ENCODE peak calls at places on chromosomes 6 and 20, in four cellular contexts. T is SK-N-SH, L is HCT116, K is HepG2. C is an unnamed sample.

GRCh38 chr6:83867043-83867442 is 7.6 kb downstream of the CYB5R4 start:
- DNase-seq in T (no peak), L (no peak), K (no peak), C (no peak)

GRCh38 chr20:46563170-46563847 is 12.9 kb upstream of the OCSTAMP start:
- DNase-seq in T (no peak), L (no peak), K (no peak), C (no peak)

GRCh38 chr20:64143018-64143801 is 21.0 kb upstream of the MYT1 start:
- DNase-seq in T (peak; percentile 10), L (no peak), K (no peak), C (no peak)

GRCh38 chr6:158033077-158033750 is 51.6 kb downstream of the SYNJ2 start:
- DNase-seq in T (no peak), L (no peak), K (no peak), C (no peak)

GRCh38 chr6:148323344-148323743 is 19.3 kb upstream of the SASH1 start:
- DNase-seq in T (no peak), L (no peak), K (no peak), C (no peak)

GRCh38 chr6:44115866-44116265 is 11.4 kb downstream of the MRPL14 start:
- DNase-seq in T (no peak), L (no peak), K (no peak), C (no peak)

GRCh38 chr20:7346562-7346961 is 579.1 kb downstream of the BMP2 start:
- DNase-seq in T (no peak), L (no peak), K (no peak), C (no peak)

GRCh38 chr6:147001621-147002020 is 202.6 kb upstream of the STXBP5 start:
- DNase-seq in T (no peak), L (no peak), K (no peak), C (no peak)

GRCh38 chr6:121305957-121306607 is 28.2 kb downstream of the TBC1D32 start:
- DNase-seq in T (peak; percentile 27), L (peak; percentile 35), K (peak; percentile 59), C (peak; percentile 54)

GRCh38 chr20:23103284-23104018 is 17.3 kb upstream of the CD93 start:
- DNase-seq in T (no peak), L (no peak), K (no peak), C (no peak)

GRCh38 chr6:40409143-40409542 is 178.0 kb downstream of the LRFN2 start:
- DNase-seq in T (no peak), L (no peak), K (no peak), C (no peak)

GRCh38 chr6:154509421-154510143 is 903 bp downstream of the CNKSR3 start:
- DNase-seq in T (peak; percentile 71), L (no peak), K (peak; percentile 44), C (no peak)

GRCh38 chr6:137832110-137832509 is 34.9 kb upstream of the TNFAIP3 start:
- DNase-seq in T (no peak), L (peak; percentile 73), K (no peak), C (no peak)

GRCh38 chr20:48047453-48047852 is 262.2 kb upstream of the SULF2 start:
- DNase-seq in T (no peak), L (no peak), K (no peak), C (no peak)

GRCh38 chr20:43914697-43915208 is at the start of gene TOX2:
- DNase-seq in T (peak; percentile 96), L (no peak), K (no peak), C (no peak)

GRCh38 chr20:57802877-57803717 is 93.3 kb upstream of the PMEPA1 start:
- DNase-seq in T (peak; percentile 60), L (no peak), K (no peak), C (no peak)

DNA sequence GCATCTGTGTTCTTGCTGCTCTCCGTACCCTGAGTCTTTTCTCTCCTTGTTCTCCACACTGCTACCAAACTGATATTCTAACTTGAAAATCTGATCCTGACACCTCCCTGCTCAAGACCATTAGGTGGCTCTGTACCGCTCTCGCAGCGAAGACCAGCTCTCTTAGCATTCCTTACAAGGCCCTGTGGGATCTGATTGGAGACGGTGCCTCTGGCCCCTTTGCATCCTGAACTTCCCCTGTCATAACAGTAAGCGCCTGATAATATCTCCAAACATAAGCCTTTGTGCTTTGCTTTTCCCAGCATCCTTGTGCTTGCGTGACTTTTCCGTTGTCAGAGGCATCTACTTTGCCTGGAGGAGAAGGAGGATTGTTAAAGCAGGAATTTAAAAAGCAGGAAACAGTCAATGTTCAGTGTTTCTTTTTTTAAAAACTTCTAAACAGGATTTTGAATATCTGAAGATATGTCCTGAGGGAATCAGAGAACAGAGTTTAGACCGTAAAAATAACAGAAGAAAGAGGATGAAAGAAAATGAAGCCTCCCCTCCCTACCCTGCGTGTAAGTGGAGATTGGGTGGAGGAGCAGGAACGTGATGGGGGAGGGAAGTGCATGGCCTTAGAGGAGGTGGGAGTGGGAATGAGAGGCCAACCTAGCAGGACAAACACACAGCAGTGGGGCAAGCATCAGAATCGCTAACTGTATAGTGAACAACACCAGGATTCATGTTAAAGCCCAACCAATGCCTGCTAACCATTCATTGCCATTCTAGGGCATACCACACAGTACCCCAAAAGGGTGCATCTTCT is 89.2 kb upstream of the STMND1 start:
- DNase-seq in T (peak; percentile 45), L (no peak), K (no peak), C (peak; percentile 74)
- TF ChIP-seq JUND in T (no peak), L (no peak), K (no peak), C (peak; percentile 97)

GRCh38 chr6:56868687-56869086 is 86.2 kb upstream of the BEND6 start:
- DNase-seq in T (peak; percentile 39), L (no peak), K (peak; percentile 68), C (no peak)
- TF ChIP-seq JUND in T (peak; percentile 85), L (peak; percentile 67), K (no peak), C (no peak)

GRCh38 chr6:162385980-162386379 is 341.6 kb downstream of the PRKN start:
- DNase-seq in T (no peak), L (no peak), K (no peak), C (no peak)
- TF ChIP-seq JUND in T (no peak), L (no peak), K (no peak), C (no peak)

DNA sequence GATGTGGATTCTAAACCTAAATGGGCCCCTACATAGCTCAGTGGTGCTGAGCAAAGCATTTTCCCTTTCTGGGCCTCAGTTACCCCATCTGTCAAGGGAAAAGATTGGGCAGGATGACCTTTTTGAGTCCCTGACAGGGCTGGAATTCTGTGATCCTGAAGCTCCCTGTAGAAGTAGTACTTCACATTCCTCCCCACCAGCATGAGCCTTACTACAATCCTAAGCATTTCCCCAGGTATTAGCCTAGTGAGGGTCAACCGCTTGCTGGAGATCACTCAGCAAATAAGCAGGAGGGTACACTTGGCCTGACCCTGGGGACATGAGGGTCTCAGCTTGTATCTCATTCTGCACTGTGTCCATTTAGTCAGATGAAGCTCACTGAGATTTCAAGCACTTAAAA is 13.4 kb downstream of the NDRG3 start:
- DNase-seq in T (no peak), L (no peak), K (no peak), C (no peak)
- TF ChIP-seq JUND in T (no peak), L (no peak), K (no peak), C (no peak)

GRCh38 chr6:79762370-79762769 is 131.2 kb downstream of the SH3BGRL2 start:
- DNase-seq in T (no peak), L (peak; percentile 51), K (no peak), C (peak; percentile 40)
- TF ChIP-seq JUND in T (no peak), L (no peak), K (no peak), C (no peak)

DNA sequence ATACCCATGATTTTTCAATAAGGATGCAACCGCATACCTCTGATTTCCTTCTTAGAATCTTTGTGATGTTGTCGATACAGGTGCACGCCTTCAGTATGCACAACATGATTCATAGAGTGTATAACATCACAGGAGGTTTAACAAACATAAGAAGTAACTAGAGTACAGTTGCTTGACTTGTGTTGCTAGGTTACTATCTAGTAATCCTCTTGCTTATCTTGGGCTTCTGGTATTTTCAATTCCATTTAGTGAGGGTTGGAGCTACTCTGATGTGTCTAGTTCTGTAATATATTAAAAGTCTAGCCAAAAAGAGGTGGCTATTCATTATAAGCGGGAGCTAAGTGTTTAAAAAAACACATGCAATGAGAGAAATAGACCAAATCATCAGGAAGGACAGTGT is 85.5 kb upstream of the TENT5A start:
- DNase-seq in T (peak; percentile 31), L (no peak), K (peak; percentile 67), C (no peak)
- TF ChIP-seq JUND in T (no peak), L (no peak), K (no peak), C (no peak)

GRCh38 chr6:112906737-112907136 is 559.6 kb downstream of the RFPL4B start:
- DNase-seq in T (peak; percentile 7), L (no peak), K (peak; percentile 4), C (no peak)
- TF ChIP-seq JUND in T (peak; percentile 49), L (no peak), K (no peak), C (no peak)

GRCh38 chr6:79119217-79119616 is 41.2 kb upstream of the PHIP start:
- DNase-seq in T (no peak), L (no peak), K (no peak), C (no peak)
- TF ChIP-seq JUND in T (no peak), L (no peak), K (no peak), C (no peak)

GRCh38 chr6:116355796-116356195 is 15.0 kb upstream of the DSE start:
- DNase-seq in T (no peak), L (no peak), K (no peak), C (no peak)
- TF ChIP-seq JUND in T (no peak), L (no peak), K (no peak), C (no peak)

GRCh38 chr6:41965429-41966213 is 24.0 kb upstream of the CCND3 start:
- DNase-seq in T (no peak), L (no peak), K (peak; percentile 84), C (no peak)
- TF ChIP-seq JUND in T (no peak), L (no peak), K (no peak), C (no peak)

C was measured in T47D.